ENCODE peak calls at places on chromosomes 11 and 22, in five cellular contexts. R is thoracic aorta, Z is GM23338, K is sigmoid colon, E is IMR-90. Y is an unnamed sample.

GRCh38 chr11:101860694-101861371 is 54.0 kb upstream of the CEP126 start:
- DNase-seq in R (no peak), E (peak; percentile 76), Z (peak; percentile 88), K (no peak), Y (peak; percentile 3)

GRCh38 chr22:28710889-28711285 is 30.7 kb downstream of the CHEK2 start:
- DNase-seq in Z (no peak), K (no peak), R (no peak), E (peak; percentile 43), Y (no peak)

GRCh38 chr11:58731819-58732218 is at the start of gene GLYAT:
- DNase-seq in K (no peak), E (no peak), Z (no peak), R (no peak), Y (no peak)

GRCh38 chr11:134510641-134511040 is 98.6 kb upstream of the B3GAT1 start:
- DNase-seq in R (no peak), E (no peak), K (peak; percentile 55), Z (no peak), Y (no peak)

GRCh38 chr22:47296405-47297260 is 534.2 kb downstream of the TBC1D22A start:
- DNase-seq in R (no peak), K (no peak), Z (peak; percentile 0), E (no peak), Y (no peak)

GRCh38 chr22:37639771-37640590 is 512 bp downstream of the SH3BP1 start:
- DNase-seq in K (no peak), E (no peak), Z (peak; percentile 54), R (no peak), Y (no peak)

GRCh38 chr22:49290711-49291110 is 537.0 kb downstream of the BRD1 start:
- DNase-seq in K (no peak), Z (no peak), R (no peak), E (no peak), Y (no peak)

GRCh38 chr11:6647836-6648235 is 7.8 kb downstream of the DCHS1 start:
- DNase-seq in K (peak; percentile 54), Z (no peak), E (no peak), R (no peak), Y (no peak)

GRCh38 chr11:42576318-42576717 is 735.5 kb upstream of the API5 start:
- DNase-seq in E (no peak), K (no peak), Z (no peak), R (no peak), Y (no peak)

GRCh38 chr22:43479311-43479710 is 67.5 kb downstream of the MPPED1 start:
- DNase-seq in K (no peak), E (no peak), Z (no peak), R (no peak), Y (no peak)

GRCh38 chr22:45166935-45167334 is 3.2 kb downstream of the NUP50 start:
- DNase-seq in Z (no peak), E (no peak), R (no peak), K (no peak), Y (no peak)

GRCh38 chr11:88455974-88456373 is 118.4 kb upstream of the CTSC start:
- DNase-seq in R (no peak), K (no peak), Z (no peak), E (no peak), Y (no peak)

DNA sequence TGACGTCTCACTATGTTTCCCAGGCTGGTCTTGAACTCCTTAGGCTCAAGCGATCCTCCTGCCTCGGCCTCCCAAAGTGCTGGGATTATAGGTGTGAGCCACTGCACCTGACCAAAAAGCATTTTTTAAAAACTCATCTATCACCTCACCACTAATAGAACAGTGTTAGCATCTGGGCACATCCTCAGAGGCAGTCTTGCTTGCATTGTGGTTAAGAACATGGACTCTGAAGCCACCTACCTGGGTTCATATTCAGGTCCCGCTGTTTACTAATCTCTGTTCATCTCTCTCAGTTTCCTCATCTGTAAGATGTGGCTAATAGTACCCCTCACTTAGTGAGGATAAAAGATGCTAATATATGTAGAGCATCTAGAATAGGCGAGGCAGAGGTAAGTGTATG is 90.6 kb downstream of the PACS1 start:
- DNase-seq in E (no peak), R (no peak), Z (no peak), K (no peak), Y (no peak)
- H3K27me3 ChIP-seq in E (no peaks in the 10 kb centered on the region), R (no peaks in the 10 kb centered on the region), Z (no peaks in the 10 kb centered on the region), K (no peaks in the 10 kb centered on the region), Y (no peaks in the 10 kb centered on the region)

GRCh38 chr11:74984070-74984469 is 4.7 kb upstream of the NEU3 start:
- DNase-seq in Z (no peak), R (no peak), E (no peak), K (no peak), Y (no peak)
- H3K27ac ChIP-seq in Z (no peak overlapping the region), R (no peak overlapping the region), E (no peak overlapping the region), K (no peak overlapping the region), Y (no peak overlapping the region)

GRCh38 chr22:24969588-24970301 is 17.2 kb downstream of the KIAA1671 start:
- DNase-seq in Z (no peak), E (no peak), R (no peak), K (no peak), Y (no peak)
- H3K4me1 ChIP-seq in Z (peaks cover 26% of the 10 kb centered on the region), E (no peaks in the 10 kb centered on the region), R (no peaks in the 10 kb centered on the region), K (peaks cover 6% of the 10 kb centered on the region), Y (no peaks in the 10 kb centered on the region)

GRCh38 chr11:2267871-2268825 is 2.2 kb downstream of the ASCL2 start:
- DNase-seq in K (no peak), E (no peak), Z (peak; percentile 15), R (no peak), Y (no peak)

GRCh38 chr11:2267306-2267861 is 3.0 kb downstream of the ASCL2 start:
- DNase-seq in R (no peak), E (no peak), K (no peak), Z (no peak), Y (no peak)

GRCh38 chr11:2265396-2265795 is 5.0 kb downstream of the ASCL2 start:
- DNase-seq in K (no peak), Z (no peak), R (no peak), E (no peak), Y (no peak)

GRCh38 chr11:2265854-2266585 is 4.4 kb downstream of the ASCL2 start:
- DNase-seq in E (no peak), R (no peak), K (no peak), Z (no peak), Y (no peak)

GRCh38 chr11:2266586-2267305 is 3.6 kb downstream of the ASCL2 start:
- DNase-seq in K (no peak), E (no peak), R (no peak), Z (no peak), Y (no peak)
- H3K27me3 ChIP-seq in K (peaks cover 48% of the 10 kb centered on the region), E (peaks cover 63% of the 10 kb centered on the region), R (no peaks in the 10 kb centered on the region), Z (peaks cover 47% of the 10 kb centered on the region), Y (peaks cover 4% of the 10 kb centered on the region)

GRCh38 chr11:17098038-17098437 is 20.6 kb upstream of the RPS13 start:
- DNase-seq in K (no peak), E (no peak), Z (no peak), R (no peak), Y (no peak)

GRCh38 chr11:17102447-17102846 is 25.0 kb upstream of the RPS13 start:
- DNase-seq in K (no peak), Z (no peak), E (no peak), R (no peak), Y (no peak)

DNA sequence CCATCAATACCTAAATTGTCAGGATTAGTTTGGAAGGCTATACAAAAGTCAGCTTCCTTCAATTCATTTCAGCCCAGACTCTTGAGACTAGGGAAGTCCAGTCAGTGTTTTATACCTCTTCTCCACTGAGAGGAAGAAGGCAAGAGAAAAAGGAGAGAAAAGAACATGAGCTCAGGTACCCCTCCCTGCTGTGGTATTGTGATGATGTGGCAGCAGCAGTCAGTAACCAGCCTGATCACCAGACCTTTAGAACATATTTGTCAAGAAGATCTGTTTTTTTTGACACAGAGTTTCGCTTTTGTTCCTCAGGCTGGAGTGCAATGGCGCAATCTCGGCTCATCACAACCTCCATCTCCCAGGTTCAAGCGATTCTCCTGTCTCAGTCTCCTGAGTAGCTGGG is 21.2 kb upstream of the RPS13 start:
- DNase-seq in Z (no peak), K (no peak), E (no peak), R (no peak), Y (no peak)
- H3K27ac ChIP-seq in Z (no peak overlapping the region), K (no peak overlapping the region), E (no peak overlapping the region), R (no peak overlapping the region), Y (no peak overlapping the region)

DNA sequence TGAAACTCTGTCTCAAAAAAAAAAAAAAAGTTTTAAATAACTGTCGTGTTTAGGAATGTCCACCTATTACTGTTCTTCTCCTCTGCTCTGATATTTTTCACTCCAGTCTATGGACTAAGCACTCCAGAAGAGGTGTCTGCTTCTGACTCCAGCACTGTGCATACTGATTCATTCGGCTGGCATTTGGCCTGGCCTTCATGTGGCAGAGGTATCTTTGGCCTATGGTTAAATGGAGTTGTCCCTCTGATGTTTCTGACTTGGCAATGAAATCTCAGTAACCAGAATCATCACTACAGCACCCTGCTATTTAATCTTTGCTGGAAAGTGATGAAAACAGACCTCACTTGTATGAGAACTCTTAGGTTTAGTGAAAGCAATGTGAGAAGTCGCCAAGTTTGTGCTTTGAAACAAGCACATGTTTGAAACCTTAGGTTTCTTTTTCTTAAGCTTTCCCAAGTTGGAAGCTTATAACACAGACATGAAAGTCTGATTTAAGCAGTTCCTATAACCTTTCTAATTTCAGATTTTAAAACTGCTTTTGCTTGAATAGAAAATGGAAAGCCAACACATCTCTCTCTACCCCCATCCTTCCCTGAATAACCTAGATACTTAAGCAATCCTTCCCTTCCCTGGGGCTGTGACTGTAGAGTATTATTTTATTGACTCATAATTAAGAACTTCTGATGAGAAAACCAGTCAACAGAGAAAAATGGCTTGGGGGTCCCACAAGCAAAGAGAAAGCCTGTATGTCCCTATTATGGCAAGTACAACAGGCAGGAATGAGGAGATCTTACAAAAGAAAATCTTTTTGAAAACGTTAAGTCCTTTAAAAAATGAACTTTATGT is 155.0 kb downstream of the MAML2 start:
- DNase-seq in E (peak; percentile 85), Z (no peak), K (no peak), R (peak; percentile 59), Y (no peak)
- H3K4me1 ChIP-seq in E (peaks cover 13% of the 10 kb centered on the region), Z (peaks cover 39% of the 10 kb centered on the region), K (peaks cover 19% of the 10 kb centered on the region), R (peaks cover 11% of the 10 kb centered on the region), Y (peaks cover 33% of the 10 kb centered on the region)

DNA sequence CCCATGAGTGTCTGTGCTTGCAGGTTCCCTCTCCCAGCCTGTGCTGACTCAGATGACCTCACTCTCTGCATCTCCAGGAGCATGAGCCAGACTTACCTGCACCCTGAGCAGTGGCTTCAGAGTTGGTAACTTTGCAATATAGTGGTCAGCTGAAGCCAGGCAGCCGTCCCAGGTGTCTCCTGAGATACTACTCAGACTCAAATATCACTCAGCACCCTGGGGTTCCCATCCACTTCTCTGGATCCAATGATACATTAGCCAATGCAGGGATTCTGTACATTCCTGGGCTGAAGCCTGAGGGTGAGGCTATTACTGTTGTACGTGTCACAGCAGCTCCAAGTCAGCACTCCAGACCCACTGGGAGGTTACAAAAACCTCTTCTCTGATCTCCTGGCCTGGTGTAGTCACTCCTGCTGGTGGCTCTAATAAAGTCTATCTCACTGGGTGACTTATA is 87.8 kb upstream of the TOP3B start:
- DNase-seq in Z (no peak), E (no peak), R (no peak), K (no peak), Y (no peak)
- H3K27me3 ChIP-seq in Z (peaks cover 100% of the 10 kb centered on the region), E (peaks cover 30% of the 10 kb centered on the region), R (no peaks in the 10 kb centered on the region), K (no peaks in the 10 kb centered on the region), Y (no peaks in the 10 kb centered on the region)

DNA sequence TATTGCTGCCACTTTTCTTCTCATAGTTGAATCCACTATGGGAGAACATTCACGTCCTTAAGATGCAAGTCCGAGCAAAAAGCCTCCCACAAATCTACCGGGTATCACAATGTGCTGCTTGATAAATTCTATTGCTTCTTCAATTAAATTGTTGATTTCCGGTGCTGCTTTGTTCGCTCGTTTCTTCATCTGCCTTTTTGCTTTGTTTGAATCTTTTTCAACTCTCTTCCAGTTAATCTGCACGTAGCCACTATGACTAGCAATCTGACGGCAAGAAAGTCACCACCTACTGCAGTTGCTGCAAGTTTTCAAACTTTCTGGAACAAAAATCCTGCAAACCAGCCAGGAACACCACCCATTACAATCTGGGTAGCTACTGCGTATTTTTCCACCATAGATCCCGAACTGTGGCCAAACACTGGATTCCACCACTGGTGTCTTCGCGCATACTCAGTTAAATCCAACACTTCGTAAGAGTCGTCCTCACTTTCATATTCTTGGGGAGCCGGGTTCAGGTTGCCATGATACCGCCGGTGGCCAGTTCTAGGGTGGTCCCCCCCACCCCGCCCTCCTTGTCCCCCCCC is 59.1 kb downstream of the CLMP start:
- DNase-seq in K (no peak), Z (no peak), E (no peak), R (no peak), Y (no peak)
- H3K27ac ChIP-seq in K (peak overlapping the region; percentile 77), Z (no peak overlapping the region), E (no peak overlapping the region), R (peak overlapping the region; percentile 82), Y (no peak overlapping the region)